ENCODE peak calls at places on chromosomes 7 and 10, in eight cellular contexts. K is cardiac fibroblast, W is colonic mucosa, S is A549, N is stomach, H is fibroblast of the aortic adventitia, Q is BE2C, F is astrocyte of the spinal cord. G is an unnamed sample.

GRCh38 chr7:43337191-43337590 is 224.7 kb downstream of the HECW1 start:
- DNase-seq in H (no peak), S (no peak), W (no peak), K (no peak), N (no peak), F (no peak), Q (no peak), G (no peak)

GRCh38 chr7:130513447-130513846 is 21.6 kb downstream of the MEST start:
- DNase-seq in S (no peak), F (no peak), Q (no peak), K (no peak), N (no peak), W (no peak), H (no peak), G (no peak)

GRCh38 chr10:99365761-99366160 is 36.6 kb downstream of the CNNM1 start:
- DNase-seq in S (no peak), F (no peak), Q (no peak), N (no peak), W (no peak), K (no peak), H (no peak), G (no peak)

GRCh38 chr10:100645111-100645510 is 100.3 kb upstream of the PAX2 start:
- DNase-seq in N (no peak), W (no peak), F (no peak), Q (no peak), H (no peak), K (no peak), S (no peak), G (no peak)

GRCh38 chr10:132107947-132108877 is 42.5 kb downstream of the JAKMIP3 start:
- DNase-seq in W (no peak), F (no peak), N (peak; percentile 16), S (no peak), H (no peak), K (no peak), Q (no peak), G (no peak)

GRCh38 chr7:38017320-38017719 is 96.9 kb downstream of the EPDR1 start:
- DNase-seq in S (no peak), H (no peak), N (no peak), W (no peak), F (no peak), Q (no peak), K (no peak), G (no peak)

GRCh38 chr7:30474893-30475292 is 3.7 kb downstream of the NOD1 start:
- DNase-seq in N (no peak), S (no peak), Q (no peak), H (peak; percentile 99), F (peak; percentile 43), W (no peak), K (peak; percentile 96), G (no peak)

GRCh38 chr7:13411641-13412040 is 577.8 kb downstream of the ETV1 start:
- DNase-seq in S (no peak), Q (no peak), H (no peak), N (no peak), W (no peak), F (no peak), K (no peak), G (no peak)

GRCh38 chr10:11742009-11742778 is at the start of gene ECHDC3:
- DNase-seq in Q (peak; percentile 32), S (peak; percentile 21), F (peak; percentile 42), N (peak; percentile 73), H (peak; percentile 29), K (peak; percentile 36), W (peak; percentile 70), G (no peak)

GRCh38 chr7:51279391-51280023 is 37.1 kb downstream of the COBL start:
- DNase-seq in F (no peak), Q (no peak), W (no peak), H (no peak), N (no peak), K (no peak), S (no peak), G (no peak)

GRCh38 chr7:55160539-55160938 is 141.7 kb downstream of the EGFR start:
- DNase-seq in S (no peak), W (no peak), N (no peak), Q (no peak), K (peak; percentile 87), F (peak; percentile 85), H (peak; percentile 66), G (no peak)

GRCh38 chr10:125060038-125060437 is 100.3 kb downstream of the CTBP2 start:
- DNase-seq in K (peak; percentile 48), W (no peak), N (no peak), H (peak; percentile 54), Q (no peak), S (no peak), F (peak; percentile 73), G (no peak)

GRCh38 chr7:129741743-129742213 is 130.3 kb downstream of the NRF1 start:
- DNase-seq in F (no peak), H (no peak), W (no peak), K (no peak), S (no peak), Q (no peak), N (no peak), G (no peak)

DNA sequence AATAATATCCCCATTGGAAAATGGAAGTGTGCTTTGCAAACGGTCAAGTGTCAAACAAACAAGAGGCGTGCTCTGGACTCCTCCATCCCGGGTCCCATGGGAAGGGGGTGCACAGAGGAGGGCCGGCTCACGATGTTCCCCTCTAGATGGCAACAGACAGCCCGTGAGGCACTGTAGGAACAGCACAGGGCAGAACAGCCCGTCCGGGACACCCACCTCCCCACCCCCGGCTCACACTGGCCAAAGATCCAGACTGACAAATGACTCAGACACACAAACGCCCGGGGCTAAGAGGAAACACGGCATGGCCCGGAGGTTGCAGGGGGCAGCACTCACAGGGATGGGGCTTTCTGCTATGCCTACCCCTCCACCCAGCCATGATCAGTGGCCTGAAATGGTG is 4.9 kb upstream of the ELN start:
- DNase-seq in N (peak; percentile 35), F (peak; percentile 52), H (peak; percentile 61), Q (peak; percentile 84), K (peak; percentile 59), S (peak; percentile 76), W (no peak), G (no peak)
- TF ChIP-seq CTCF in N (no peak), F (peak; percentile 16), H (peak; percentile 1), Q (peak; percentile 40), K (no peak), S (no peak), W (no peak), G (peak; percentile 18)

GRCh38 chr7:120993011-120993574 is 4.6 kb downstream of the CPED1 start:
- DNase-seq in K (no peak), F (peak; percentile 16), H (no peak), N (no peak), Q (no peak), S (no peak), W (no peak), G (no peak)
- H3K4me3 ChIP-seq in K (peak overlapping the region; percentile 68), F (no peak overlapping the region), H (peak overlapping the region; percentile 79), N (no peak overlapping the region), Q (no peak overlapping the region), S (no peak overlapping the region), W (no peak overlapping the region), G (peak overlapping the region; percentile 66)

GRCh38 chr7:4681218-4681851 is 760 bp upstream of the FOXK1 start:
- DNase-seq in N (no peak), H (no peak), S (no peak), W (no peak), Q (no peak), K (no peak), F (no peak), G (no peak)

GRCh38 chr7:4681922-4682620 is at the start of gene FOXK1:
- DNase-seq in F (peak; percentile 59), H (peak; percentile 61), N (peak; percentile 78), W (peak; percentile 67), S (peak; percentile 46), Q (peak; percentile 83), K (peak; percentile 60), G (no peak)

GRCh38 chr7:4683884-4684565 is 1.9 kb downstream of the FOXK1 start:
- DNase-seq in N (peak; percentile 58), Q (peak; percentile 34), S (no peak), W (peak; percentile 72), K (peak; percentile 76), H (peak; percentile 69), F (peak; percentile 63), G (no peak)

GRCh38 chr7:4683043-4683883 is 1.2 kb downstream of the FOXK1 start:
- DNase-seq in N (no peak), W (peak; percentile 68), K (no peak), H (no peak), S (no peak), F (no peak), Q (no peak), G (no peak)

GRCh38 chr7:4682621-4683042 is 537 bp downstream of the FOXK1 start:
- DNase-seq in F (peak; percentile 53), Q (peak; percentile 34), S (no peak), N (peak; percentile 68), K (peak; percentile 51), H (peak; percentile 39), W (peak; percentile 46), G (no peak)
- TF ChIP-seq CTCF in F (peak; percentile 22), Q (no peak), S (peak; percentile 9), N (no peak), K (no peak), H (no peak), W (no peak), G (no peak)

DNA sequence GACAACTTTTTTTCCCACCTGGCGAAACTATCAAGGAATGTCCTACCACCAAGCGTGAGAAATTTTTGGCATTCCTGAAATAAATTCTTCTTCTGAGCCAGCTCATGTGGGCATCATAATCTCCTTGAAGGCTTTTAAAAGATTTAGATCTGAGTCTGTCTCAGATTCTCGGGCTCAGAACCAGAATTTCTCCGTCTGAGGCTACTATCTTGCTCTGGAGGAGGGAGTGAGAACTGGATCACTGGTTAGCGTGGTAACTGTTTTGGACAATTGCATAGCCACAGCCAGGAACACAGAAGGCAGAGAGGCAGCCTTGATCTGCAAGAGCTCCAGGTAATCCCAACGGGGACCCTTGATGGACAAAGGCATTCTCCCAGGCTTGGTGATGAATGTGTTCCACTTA is 1.0 kb upstream of the PLAC9 start:
- DNase-seq in Q (no peak), H (peak; percentile 36), W (no peak), S (no peak), F (no peak), N (no peak), K (peak; percentile 15), G (no peak)
- H3K4me3 ChIP-seq in Q (no peak overlapping the region), H (no peak overlapping the region), W (no peak overlapping the region), S (no peak overlapping the region), F (no peak overlapping the region), N (no peak overlapping the region), K (no peak overlapping the region), G (no peak overlapping the region)

GRCh38 chr10:105974803-105975456 is 1189.6 kb downstream of the SORCS1 start:
- DNase-seq in N (peak; percentile 32), W (no peak), H (peak; percentile 21), K (peak; percentile 60), S (no peak), Q (no peak), F (peak; percentile 37), G (no peak)
- TF ChIP-seq CTCF in N (peak; percentile 68), W (peak; percentile 14), H (peak; percentile 49), K (peak; percentile 83), S (no peak), Q (peak; percentile 44), F (peak; percentile 75), G (peak; percentile 53)

GRCh38 chr7:5413449-5413786 is 10.2 kb downstream of the TNRC18 start:
- DNase-seq in Q (no peak), F (no peak), N (no peak), S (no peak), H (no peak), K (no peak), W (no peak), G (no peak)
- H3K4me3 ChIP-seq in Q (no peak overlapping the region), F (no peak overlapping the region), N (no peak overlapping the region), S (no peak overlapping the region), H (no peak overlapping the region), K (no peak overlapping the region), W (no peak overlapping the region), G (no peak overlapping the region)

G was measured in HFF-Myc.